ENCODE peak calls at places on chromosomes 12 and 14, in seven cellular contexts. Y is HepG2; S is IMR-90; M is Caco-2; B is CD8-positive, alpha-beta memory T cell; O is heart left ventricle; Q is esophagus muscularis mucosa. U is an unnamed sample.
A peak's percentile ranks its signal among the peaks of the same experiment; 100 is the strongest.

GRCh38 chr12:22821985-22822384 is 197.0 kb downstream of the ETNK1 start:
- DNase-seq in Q (no peak), Y (peak; percentile 12), B (no peak), O (no peak), M (no peak), S (no peak), U (no peak)

GRCh38 chr14:52241102-52241793 is 26.2 kb upstream of the PTGDR start:
- DNase-seq in Q (no peak), Y (no peak), M (no peak), S (peak; percentile 89), B (no peak), O (no peak), U (no peak)

GRCh38 chr14:69263364-69263763 is 3.4 kb downstream of the GALNT16 start:
- DNase-seq in Q (no peak), B (no peak), Y (no peak), S (peak; percentile 93), O (peak; percentile 42), M (no peak), U (no peak)

GRCh38 chr14:68637106-68638021 is 155.5 kb downstream of the ZFP36L1 start:
- DNase-seq in S (peak; percentile 58), B (no peak), M (no peak), Q (peak; percentile 93), Y (no peak), O (peak; percentile 59), U (no peak)

GRCh38 chr12:110436231-110436630 is 13.9 kb downstream of the ARPC3 start:
- DNase-seq in B (no peak), O (no peak), S (peak; percentile 64), Q (no peak), Y (no peak), M (no peak), U (no peak)

GRCh38 chr12:95740751-95741150 is 49.8 kb downstream of the NTN4 start:
- DNase-seq in Y (no peak), S (no peak), M (no peak), O (no peak), B (no peak), Q (no peak), U (no peak)

GRCh38 chr12:27436768-27437167 is 9.8 kb upstream of the SMCO2 start:
- DNase-seq in M (no peak), S (no peak), O (no peak), Y (no peak), Q (no peak), B (no peak), U (no peak)

GRCh38 chr12:46359667-46360280 is 12.8 kb downstream of the SLC38A2 start:
- DNase-seq in O (no peak), Q (no peak), M (no peak), S (no peak), Y (no peak), B (no peak), U (no peak)

GRCh38 chr14:92215579-92215978 is 93.8 kb downstream of the CPSF2 start:
- DNase-seq in O (no peak), Q (no peak), B (no peak), Y (no peak), S (no peak), M (no peak), U (no peak)

GRCh38 chr12:71840226-71840847 is 778 bp downstream of the TBC1D15 start:
- DNase-seq in S (peak; percentile 88), Y (peak; percentile 48), B (no peak), Q (no peak), M (peak; percentile 29), O (no peak), U (no peak)

GRCh38 chr12:4225571-4225970 is 48.0 kb upstream of the CCND2 start:
- DNase-seq in Y (no peak), B (no peak), S (no peak), O (no peak), M (no peak), Q (peak; percentile 68), U (no peak)

GRCh38 chr12:122028601-122029560 is 7.2 kb downstream of the BCL7A start:
- DNase-seq in O (no peak), Q (no peak), S (no peak), B (no peak), M (no peak), Y (no peak), U (no peak)

GRCh38 chr12:49039421-49040363 is 20.9 kb downstream of the KMT2D start:
- DNase-seq in O (no peak), S (no peak), M (no peak), Y (no peak), B (no peak), Q (no peak), U (no peak)

GRCh38 chr14:75636100-75636692 is 24.5 kb downstream of the ERG28 start:
- DNase-seq in S (peak; percentile 32), Y (no peak), O (no peak), Q (no peak), B (no peak), M (no peak), U (no peak)

GRCh38 chr14:33679461-33680225 is 271.2 kb downstream of the EGLN3 start:
- DNase-seq in Q (no peak), B (no peak), Y (no peak), M (no peak), O (no peak), S (peak; percentile 13), U (no peak)

GRCh38 chr14:103281496-103282231 is 52.4 kb upstream of the EIF5 start:
- DNase-seq in B (no peak), Y (peak; percentile 49), S (peak; percentile 62), Q (no peak), M (peak; percentile 17), O (no peak), U (no peak)

GRCh38 chr12:32754101-32754500 is 1.6 kb downstream of the YARS2 start:
- DNase-seq in B (no peak), O (no peak), Y (no peak), Q (no peak), M (no peak), S (no peak), U (no peak)

GRCh38 chr12:54935235-54935951 is 49.2 kb downstream of the TESPA1 start:
- DNase-seq in S (peak; percentile 91), O (no peak), B (no peak), Q (no peak), M (no peak), Y (peak; percentile 2), U (no peak)

GRCh38 chr14:39469094-39469710 is 37.0 kb upstream of the FBXO33 start:
- DNase-seq in Y (peak; percentile 74), O (no peak), Q (no peak), M (peak; percentile 42), S (no peak), B (no peak), U (no peak)

GRCh38 chr12:70774055-70774454 is 136.8 kb upstream of the PTPRB start:
- DNase-seq in M (no peak), Q (no peak), B (no peak), Y (no peak), O (no peak), S (no peak), U (no peak)

GRCh38 chr12:44295958-44296623 is 460.2 kb downstream of the TMEM117 start:
- DNase-seq in M (no peak), B (no peak), Y (peak; percentile 2), Q (no peak), O (no peak), S (no peak), U (no peak)

GRCh38 chr12:44299524-44299923 is 463.6 kb downstream of the TMEM117 start:
- DNase-seq in B (no peak), Y (no peak), Q (no peak), M (no peak), O (no peak), S (no peak), U (no peak)

GRCh38 chr12:44296624-44297197 is 460.8 kb downstream of the TMEM117 start:
- DNase-seq in O (no peak), B (no peak), Q (no peak), Y (peak; percentile 66), S (no peak), M (peak; percentile 65), U (no peak)

DNA sequence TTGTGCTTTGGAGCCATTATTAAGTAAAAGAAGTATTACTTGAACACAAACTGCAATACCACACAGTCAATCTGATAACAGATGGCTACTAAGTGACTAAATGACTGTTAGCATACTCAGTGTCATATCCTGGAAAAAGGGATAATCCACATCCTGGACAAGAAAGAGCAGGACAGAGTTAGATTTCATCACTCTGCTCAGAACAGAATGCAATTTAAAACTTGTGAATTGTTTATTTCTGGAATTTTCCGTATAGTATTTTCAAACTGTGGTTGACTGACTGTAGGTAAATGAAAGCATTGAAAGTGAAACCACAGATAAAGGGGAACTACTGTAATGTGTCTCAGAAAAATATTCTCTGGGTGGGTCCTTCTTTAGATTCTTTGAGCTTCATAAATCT is 458.8 kb downstream of the TMEM117 start:
- DNase-seq in B (no peak), M (no peak), Y (no peak), Q (no peak), O (no peak), S (no peak), U (no peak)
- H3K9me3 ChIP-seq in B (no peaks in the 10 kb centered on the region), M (no peaks in the 10 kb centered on the region), Y (no peaks in the 10 kb centered on the region), Q (no peaks in the 10 kb centered on the region), O (peaks cover 38% of the 10 kb centered on the region), S (no peaks in the 10 kb centered on the region), U (no peaks in the 10 kb centered on the region)

DNA sequence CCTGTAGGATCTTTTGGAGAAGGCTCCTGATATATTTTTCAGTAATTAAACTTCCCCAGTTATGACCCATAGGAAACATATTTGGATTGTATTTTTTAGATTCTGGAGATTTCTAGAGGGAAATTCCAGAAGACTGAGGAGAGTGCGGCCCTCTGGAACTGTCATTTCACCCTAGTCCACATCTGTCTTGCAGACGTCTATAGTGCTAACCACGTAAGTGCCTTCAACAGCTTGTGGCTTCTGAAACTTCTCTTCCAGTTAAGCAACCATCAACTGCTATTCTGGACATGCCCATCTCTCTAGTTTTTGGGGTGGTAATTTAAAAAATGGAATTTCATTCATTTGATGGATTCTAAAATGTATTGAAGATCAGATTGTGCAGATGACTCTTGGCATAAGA is 1098.8 kb downstream of the TMEM121 start:
- DNase-seq in M (no peak), B (no peak), Y (no peak), Q (no peak), S (no peak), O (no peak), U (no peak)
- H3K9me3 ChIP-seq in M (no peaks in the 10 kb centered on the region), B (no peaks in the 10 kb centered on the region), Y (no peaks in the 10 kb centered on the region), Q (no peaks in the 10 kb centered on the region), S (peaks cover 13% of the 10 kb centered on the region), O (no peaks in the 10 kb centered on the region), U (no peaks in the 10 kb centered on the region)

DNA sequence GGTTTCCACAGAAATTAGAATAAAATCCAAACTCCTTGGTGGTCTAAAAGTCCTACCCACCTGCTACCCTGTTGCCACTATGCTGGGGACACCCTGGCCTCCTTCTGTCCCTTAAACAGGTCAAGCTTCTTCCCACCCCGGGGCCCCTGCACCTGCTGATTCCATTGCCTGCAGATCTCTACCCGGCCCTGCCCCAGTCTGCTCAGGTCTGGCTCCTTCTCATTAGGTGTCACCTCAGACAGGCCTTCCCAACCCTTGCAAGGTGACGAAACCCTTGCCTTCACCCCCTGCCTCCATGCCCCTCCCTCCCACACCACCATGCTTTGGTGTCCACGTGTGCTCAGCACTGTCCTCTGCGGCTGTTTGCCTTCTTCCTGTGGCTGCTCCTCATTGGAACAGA is 170.6 kb downstream of the PIWIL1 start:
- DNase-seq in O (no peak), Y (no peak), B (no peak), Q (no peak), S (no peak), M (no peak), U (no peak)
- H3K9me3 ChIP-seq in O (no peaks in the 10 kb centered on the region), Y (no peaks in the 10 kb centered on the region), B (no peaks in the 10 kb centered on the region), Q (no peaks in the 10 kb centered on the region), S (peaks cover 41% of the 10 kb centered on the region), M (no peaks in the 10 kb centered on the region), U (no peaks in the 10 kb centered on the region)

DNA sequence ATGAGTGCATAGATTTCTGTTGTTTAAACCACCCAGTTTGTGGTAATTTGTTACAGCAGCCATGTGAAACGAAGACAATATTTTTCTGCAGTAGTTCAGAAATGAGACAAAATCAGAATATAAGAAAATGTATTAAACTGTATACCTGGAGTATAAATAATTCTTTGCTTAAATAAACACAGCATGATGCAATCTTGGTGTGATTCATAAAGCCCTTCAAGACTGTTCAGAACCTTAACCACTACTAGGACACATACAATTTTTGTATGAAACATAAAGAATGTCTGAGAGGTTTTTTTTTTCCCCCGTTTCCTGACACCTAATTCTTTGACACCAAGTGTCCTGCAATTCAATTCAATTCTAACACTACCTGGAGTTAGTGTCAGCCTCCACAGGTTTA is 10.5 kb downstream of the C12orf75 start:
- DNase-seq in Q (no peak), Y (no peak), O (no peak), S (peak; percentile 87), M (no peak), B (no peak), U (no peak)
- H3K9me3 ChIP-seq in Q (peaks cover 11% of the 10 kb centered on the region), Y (peaks cover 8% of the 10 kb centered on the region), O (peaks cover 13% of the 10 kb centered on the region), S (peaks cover 5% of the 10 kb centered on the region), M (peaks cover 19% of the 10 kb centered on the region), B (no peaks in the 10 kb centered on the region), U (no peaks in the 10 kb centered on the region)